ENCODE peak calls at places on chromosomes 3 and 15, in six cellular contexts. One of them, this sample, is unnamed. For H3K36me3, the result is how much of the 10 kb centered on the place peaks cover.

GRCh38 chr3:128987297-128987696 is 6.6 kb downstream of the CFAP92 start:
- DNase-seq in fibroblast of lung: no peak
- DNase-seq in PC-3: no peak
- DNase-seq in astrocyte: no peak
- DNase-seq in CD4-positive, CD25-positive, alpha-beta regulatory T cell: no peak
- DNase-seq in thoracic aorta: no peak
- DNase-seq in this sample: no peak

GRCh38 chr15:27535445-27536129 is 563.5 kb downstream of the OCA2 start:
- DNase-seq in fibroblast of lung: no peak
- DNase-seq in PC-3: no peak
- DNase-seq in astrocyte: no peak
- DNase-seq in CD4-positive, CD25-positive, alpha-beta regulatory T cell: no peak
- DNase-seq in thoracic aorta: no peak
- DNase-seq in this sample: no peak

GRCh38 chr3:155026999-155027591 is 53.0 kb upstream of the MME start:
- DNase-seq in fibroblast of lung: peak
- DNase-seq in PC-3: no peak
- DNase-seq in astrocyte: peak
- DNase-seq in CD4-positive, CD25-positive, alpha-beta regulatory T cell: no peak
- DNase-seq in thoracic aorta: no peak
- DNase-seq in this sample: peak

GRCh38 chr3:106560451-106560966 is 691.7 kb upstream of the CBLB start:
- DNase-seq in fibroblast of lung: peak
- DNase-seq in PC-3: peak
- DNase-seq in astrocyte: peak
- DNase-seq in CD4-positive, CD25-positive, alpha-beta regulatory T cell: no peak
- DNase-seq in thoracic aorta: no peak
- DNase-seq in this sample: no peak

GRCh38 chr3:113104746-113105479 is 106.4 kb upstream of the BOC start:
- DNase-seq in fibroblast of lung: no peak
- DNase-seq in PC-3: no peak
- DNase-seq in astrocyte: no peak
- DNase-seq in CD4-positive, CD25-positive, alpha-beta regulatory T cell: no peak
- DNase-seq in thoracic aorta: no peak
- DNase-seq in this sample: no peak

GRCh38 chr3:157094751-157095480 is 65.0 kb downstream of the CCNL1 start:
- DNase-seq in fibroblast of lung: peak
- DNase-seq in PC-3: no peak
- DNase-seq in astrocyte: no peak
- DNase-seq in CD4-positive, CD25-positive, alpha-beta regulatory T cell: no peak
- DNase-seq in thoracic aorta: no peak
- DNase-seq in this sample: no peak

GRCh38 chr3:154684440-154684839 is 254.4 kb upstream of the GPR149 start:
- DNase-seq in fibroblast of lung: no peak
- DNase-seq in PC-3: no peak
- DNase-seq in astrocyte: no peak
- DNase-seq in CD4-positive, CD25-positive, alpha-beta regulatory T cell: no peak
- DNase-seq in thoracic aorta: no peak
- DNase-seq in this sample: no peak

GRCh38 chr15:40825661-40826088 is 2.8 kb downstream of the PPP1R14D start:
- DNase-seq in fibroblast of lung: peak
- DNase-seq in PC-3: peak
- DNase-seq in astrocyte: no peak
- DNase-seq in CD4-positive, CD25-positive, alpha-beta regulatory T cell: no peak
- DNase-seq in thoracic aorta: no peak
- DNase-seq in this sample: no peak

GRCh38 chr15:48005921-48006541 is 114.8 kb upstream of the SLC24A5 start:
- DNase-seq in fibroblast of lung: peak
- DNase-seq in PC-3: no peak
- DNase-seq in astrocyte: no peak
- DNase-seq in CD4-positive, CD25-positive, alpha-beta regulatory T cell: no peak
- DNase-seq in thoracic aorta: no peak
- DNase-seq in this sample: no peak

GRCh38 chr3:25854635-25855034 is 64.7 kb downstream of the OXSM start:
- DNase-seq in fibroblast of lung: peak
- DNase-seq in PC-3: peak
- DNase-seq in astrocyte: peak
- DNase-seq in CD4-positive, CD25-positive, alpha-beta regulatory T cell: no peak
- DNase-seq in thoracic aorta: no peak
- DNase-seq in this sample: no peak

GRCh38 chr3:170907519-170908234 is 760 bp downstream of the EIF5A2 start:
- DNase-seq in fibroblast of lung: peak
- DNase-seq in PC-3: no peak
- DNase-seq in astrocyte: peak
- DNase-seq in CD4-positive, CD25-positive, alpha-beta regulatory T cell: no peak
- DNase-seq in thoracic aorta: no peak
- DNase-seq in this sample: no peak

GRCh38 chr3:50264964-50265485 is 3.9 kb upstream of the SEMA3B start:
- DNase-seq in fibroblast of lung: no peak
- DNase-seq in PC-3: peak
- DNase-seq in astrocyte: no peak
- DNase-seq in CD4-positive, CD25-positive, alpha-beta regulatory T cell: no peak
- DNase-seq in thoracic aorta: no peak
- DNase-seq in this sample: no peak

GRCh38 chr15:100778831-100779288 is 100.8 kb upstream of the ALDH1A3 start:
- DNase-seq in fibroblast of lung: no peak
- DNase-seq in PC-3: no peak
- DNase-seq in astrocyte: no peak
- DNase-seq in CD4-positive, CD25-positive, alpha-beta regulatory T cell: no peak
- DNase-seq in thoracic aorta: no peak
- DNase-seq in this sample: no peak

GRCh38 chr3:53551324-53551723 is 56.9 kb downstream of the CACNA1D start:
- DNase-seq in fibroblast of lung: peak
- DNase-seq in PC-3: no peak
- DNase-seq in astrocyte: no peak
- DNase-seq in CD4-positive, CD25-positive, alpha-beta regulatory T cell: no peak
- DNase-seq in thoracic aorta: no peak
- DNase-seq in this sample: no peak

GRCh38 chr15:25368855-25369254 is 70.0 kb downstream of the UBE3A start:
- DNase-seq in fibroblast of lung: peak
- DNase-seq in PC-3: no peak
- DNase-seq in astrocyte: peak
- DNase-seq in CD4-positive, CD25-positive, alpha-beta regulatory T cell: no peak
- DNase-seq in thoracic aorta: no peak
- DNase-seq in this sample: no peak

GRCh38 chr3:47344971-47345370 is 35.9 kb upstream of the PTPN23 start:
- DNase-seq in fibroblast of lung: no peak
- DNase-seq in PC-3: no peak
- DNase-seq in astrocyte: no peak
- DNase-seq in CD4-positive, CD25-positive, alpha-beta regulatory T cell: no peak
- DNase-seq in thoracic aorta: no peak
- DNase-seq in this sample: no peak

GRCh38 chr3:27319847-27320526 is 49.2 kb downstream of the NEK10 start:
- DNase-seq in fibroblast of lung: no peak
- DNase-seq in PC-3: no peak
- DNase-seq in astrocyte: no peak
- DNase-seq in CD4-positive, CD25-positive, alpha-beta regulatory T cell: no peak
- DNase-seq in thoracic aorta: no peak
- DNase-seq in this sample: no peak

GRCh38 chr15:90006217-90007088 is 5.3 kb downstream of the ZNF710 start:
- DNase-seq in fibroblast of lung: no peak
- DNase-seq in PC-3: peak
- DNase-seq in astrocyte: no peak
- DNase-seq in CD4-positive, CD25-positive, alpha-beta regulatory T cell: no peak
- DNase-seq in thoracic aorta: no peak
- DNase-seq in this sample: no peak

GRCh38 chr3:99356681-99357080 is 281.7 kb upstream of the COL8A1 start:
- DNase-seq in fibroblast of lung: no peak
- DNase-seq in PC-3: no peak
- DNase-seq in astrocyte: no peak
- DNase-seq in CD4-positive, CD25-positive, alpha-beta regulatory T cell: no peak
- DNase-seq in thoracic aorta: no peak
- DNase-seq in this sample: no peak

GRCh38 chr3:194586839-194587238 is 46.4 kb downstream of the TMEM44 start:
- DNase-seq in fibroblast of lung: peak
- DNase-seq in PC-3: peak
- DNase-seq in astrocyte: peak
- DNase-seq in CD4-positive, CD25-positive, alpha-beta regulatory T cell: no peak
- DNase-seq in thoracic aorta: no peak
- DNase-seq in this sample: no peak

GRCh38 chr15:76844096-76844495 is 61.0 kb downstream of the SCAPER start:
- DNase-seq in fibroblast of lung: peak
- DNase-seq in PC-3: no peak
- DNase-seq in astrocyte: peak
- DNase-seq in CD4-positive, CD25-positive, alpha-beta regulatory T cell: no peak
- DNase-seq in thoracic aorta: no peak
- DNase-seq in this sample: no peak

GRCh38 chr15:64191971-64192830 is 29.4 kb upstream of the PPIB start:
- DNase-seq in fibroblast of lung: no peak
- DNase-seq in PC-3: no peak
- DNase-seq in astrocyte: no peak
- DNase-seq in CD4-positive, CD25-positive, alpha-beta regulatory T cell: no peak
- DNase-seq in thoracic aorta: no peak
- DNase-seq in this sample: peak

GRCh38 chr3:42537350-42537749 is 34.9 kb downstream of the VIPR1 start:
- DNase-seq in fibroblast of lung: no peak
- DNase-seq in PC-3: no peak
- DNase-seq in astrocyte: no peak
- DNase-seq in CD4-positive, CD25-positive, alpha-beta regulatory T cell: no peak
- DNase-seq in thoracic aorta: no peak
- DNase-seq in this sample: no peak

GRCh38 chr15:69324031-69324430 is 25.3 kb downstream of the PAQR5 start:
- DNase-seq in fibroblast of lung: no peak
- DNase-seq in PC-3: no peak
- DNase-seq in astrocyte: no peak
- DNase-seq in CD4-positive, CD25-positive, alpha-beta regulatory T cell: no peak
- DNase-seq in thoracic aorta: no peak
- DNase-seq in this sample: no peak

GRCh38 chr3:44961888-44962287 is 14.1 kb downstream of the ZDHHC3 start:
- DNase-seq in fibroblast of lung: no peak
- DNase-seq in PC-3: no peak
- DNase-seq in astrocyte: no peak
- DNase-seq in CD4-positive, CD25-positive, alpha-beta regulatory T cell: no peak
- DNase-seq in thoracic aorta: no peak
- DNase-seq in this sample: no peak

GRCh38 chr3:15300318-15301078 is 31.9 kb downstream of the SH3BP5 start:
- DNase-seq in fibroblast of lung: peak
- DNase-seq in PC-3: peak
- DNase-seq in astrocyte: peak
- DNase-seq in CD4-positive, CD25-positive, alpha-beta regulatory T cell: no peak
- DNase-seq in thoracic aorta: peak
- DNase-seq in this sample: no peak

GRCh38 chr3:71201939-71202338 is 381.6 kb downstream of the FOXP1 start:
- DNase-seq in fibroblast of lung: peak
- DNase-seq in PC-3: peak
- DNase-seq in astrocyte: peak
- DNase-seq in CD4-positive, CD25-positive, alpha-beta regulatory T cell: no peak
- DNase-seq in thoracic aorta: peak
- DNase-seq in this sample: no peak

GRCh38 chr3:171212648-171213047 is 186.1 kb upstream of the SLC2A2 start:
- DNase-seq in fibroblast of lung: no peak
- DNase-seq in PC-3: no peak
- DNase-seq in astrocyte: no peak
- DNase-seq in CD4-positive, CD25-positive, alpha-beta regulatory T cell: no peak
- DNase-seq in thoracic aorta: no peak
- DNase-seq in this sample: no peak

GRCh38 chr3:152267319-152267689 is 1.4 kb upstream of the MBNL1 start:
- DNase-seq in fibroblast of lung: no peak
- DNase-seq in PC-3: no peak
- DNase-seq in astrocyte: no peak
- DNase-seq in CD4-positive, CD25-positive, alpha-beta regulatory T cell: no peak
- DNase-seq in thoracic aorta: no peak
- DNase-seq in this sample: no peak

GRCh38 chr15:31494786-31495185 is 168.2 kb downstream of the KLF13 start:
- DNase-seq in fibroblast of lung: no peak
- DNase-seq in PC-3: no peak
- DNase-seq in astrocyte: no peak
- DNase-seq in CD4-positive, CD25-positive, alpha-beta regulatory T cell: no peak
- DNase-seq in thoracic aorta: no peak
- DNase-seq in this sample: no peak

DNA sequence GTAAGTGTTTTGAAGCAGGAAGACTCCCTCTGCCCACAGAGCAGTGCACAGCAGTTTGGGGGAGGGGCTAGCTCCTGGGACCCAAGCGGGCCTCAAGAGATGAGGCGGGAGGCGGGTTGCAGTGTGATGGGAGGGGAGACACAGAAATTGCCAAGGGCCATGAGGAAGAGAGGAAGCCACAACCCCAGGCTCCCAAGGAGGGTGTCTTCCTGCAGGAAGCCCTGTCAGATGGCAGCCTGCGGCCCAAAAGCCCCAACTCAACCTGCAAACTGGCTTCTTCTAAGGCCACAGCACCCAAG is 7.3 kb upstream of the ISLR2 start:
- DNase-seq in fibroblast of lung: no peak
- DNase-seq in PC-3: no peak
- DNase-seq in astrocyte: no peak
- DNase-seq in CD4-positive, CD25-positive, alpha-beta regulatory T cell: no peak
- DNase-seq in thoracic aorta: no peak
- DNase-seq in this sample: peak
- H3K4me3 ChIP-seq in fibroblast of lung: no peak
- H3K4me3 ChIP-seq in PC-3: no peak
- H3K4me3 ChIP-seq in astrocyte: no peak
- H3K4me3 ChIP-seq in CD4-positive, CD25-positive, alpha-beta regulatory T cell: no peak
- H3K4me3 ChIP-seq in thoracic aorta: no peak
- H3K4me3 ChIP-seq in this sample: no peak

GRCh38 chr3:179038216-179038898 is 33.3 kb downstream of the ZMAT3 start:
- DNase-seq in fibroblast of lung: no peak
- DNase-seq in PC-3: no peak
- DNase-seq in astrocyte: no peak
- DNase-seq in CD4-positive, CD25-positive, alpha-beta regulatory T cell: no peak
- DNase-seq in thoracic aorta: no peak
- DNase-seq in this sample: no peak
- H3K27ac ChIP-seq in fibroblast of lung: no peak
- H3K27ac ChIP-seq in PC-3: no peak
- H3K27ac ChIP-seq in astrocyte: no peak
- H3K27ac ChIP-seq in CD4-positive, CD25-positive, alpha-beta regulatory T cell: no peak
- H3K27ac ChIP-seq in thoracic aorta: peak
- H3K27ac ChIP-seq in this sample: no peak

GRCh38 chr3:33071181-33071580 is 25.8 kb downstream of the GLB1 start:
- DNase-seq in fibroblast of lung: no peak
- DNase-seq in PC-3: no peak
- DNase-seq in astrocyte: no peak
- DNase-seq in CD4-positive, CD25-positive, alpha-beta regulatory T cell: no peak
- DNase-seq in thoracic aorta: no peak
- DNase-seq in this sample: no peak
- H3K36me3 ChIP-seq in fibroblast of lung: under half
- H3K36me3 ChIP-seq in PC-3: under half
- H3K36me3 ChIP-seq in astrocyte: under half
- H3K36me3 ChIP-seq in CD4-positive, CD25-positive, alpha-beta regulatory T cell: under half
- H3K36me3 ChIP-seq in thoracic aorta: under half
- H3K36me3 ChIP-seq in this sample: under half

DNA sequence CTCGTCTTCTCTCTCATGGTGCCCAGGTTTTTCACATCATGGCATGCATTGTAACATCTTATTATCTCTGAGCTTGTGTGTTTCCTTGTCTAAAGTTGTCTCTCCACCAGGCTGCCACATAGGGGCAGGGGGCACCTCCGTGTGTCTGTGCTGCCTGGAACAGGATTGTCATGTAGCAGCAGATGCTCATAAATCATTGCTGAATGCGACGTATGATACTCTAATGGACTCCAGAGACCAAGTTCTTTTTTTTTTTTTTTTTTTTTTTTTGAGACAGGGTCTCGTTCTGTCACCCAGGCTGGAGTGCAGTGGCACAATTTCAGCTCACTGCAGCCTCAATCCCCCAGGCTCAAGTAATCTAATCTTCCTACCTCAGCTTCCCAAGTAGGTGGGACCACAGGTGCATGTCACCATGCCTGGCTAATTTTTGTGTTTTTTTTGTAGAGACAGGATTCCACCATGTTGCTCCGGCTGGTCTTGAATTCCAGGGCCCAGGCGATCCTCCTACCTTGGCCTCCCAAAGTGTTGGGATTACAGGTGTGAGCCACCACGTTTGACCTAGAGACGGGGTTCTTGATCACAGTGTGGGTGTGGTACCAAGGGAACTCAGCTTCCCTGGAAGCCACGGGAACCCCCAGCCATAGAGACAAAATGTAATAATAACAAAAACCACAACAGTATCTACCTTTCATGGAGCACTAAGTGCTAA is 4.7 kb upstream of the DNASE1L3 start:
- DNase-seq in fibroblast of lung: no peak
- DNase-seq in PC-3: no peak
- DNase-seq in astrocyte: no peak
- DNase-seq in CD4-positive, CD25-positive, alpha-beta regulatory T cell: no peak
- DNase-seq in thoracic aorta: no peak
- DNase-seq in this sample: no peak
- H3K4me3 ChIP-seq in fibroblast of lung: no peak
- H3K4me3 ChIP-seq in PC-3: no peak
- H3K4me3 ChIP-seq in astrocyte: no peak
- H3K4me3 ChIP-seq in CD4-positive, CD25-positive, alpha-beta regulatory T cell: no peak
- H3K4me3 ChIP-seq in thoracic aorta: no peak
- H3K4me3 ChIP-seq in this sample: no peak

This sample was measured in WERI-Rb-1.